ENCODE peak calls at places on chromosome 4, in seven cellular contexts. R, X, O, F, K, D and U are unnamed samples.

GRCh38 chr4:163949976-163950601 is 455.6 kb downstream of the TMA16 start:
- DNase-seq in R (no peak), X (peak), O (no peak), F (no peak), K (no peak), D (peak), U (no peak)

GRCh38 chr4:73836373-73837269 is at the start of gene CXCL6:
- DNase-seq in R (no peak), X (peak), O (peak), F (no peak), K (no peak), D (peak), U (peak)

GRCh38 chr4:4471195-4471594 is 70.7 kb downstream of the STX18 start:
- DNase-seq in R (no peak), X (no peak), O (no peak), F (no peak), K (no peak), D (no peak), U (no peak)

GRCh38 chr4:158020175-158020574 is 152.7 kb downstream of the GASK1B start:
- DNase-seq in R (no peak), X (no peak), O (no peak), F (no peak), K (peak), D (no peak), U (peak)

GRCh38 chr4:16437836-16438235 is 211.6 kb upstream of the TAPT1 start:
- DNase-seq in R (no peak), X (no peak), O (no peak), F (no peak), K (no peak), D (no peak), U (no peak)

GRCh38 chr4:53479731-53480525 is 102.5 kb downstream of the FIP1L1 start:
- DNase-seq in R (no peak), X (no peak), O (no peak), F (no peak), K (peak), D (no peak), U (no peak)

GRCh38 chr4:48093949-48094550 is 40.0 kb downstream of the TXK start:
- DNase-seq in R (no peak), X (no peak), O (peak), F (no peak), K (peak), D (no peak), U (peak)

GRCh38 chr4:139278450-139278849 is 1.6 kb downstream of the MGARP start:
- DNase-seq in R (no peak), X (no peak), O (no peak), F (no peak), K (no peak), D (no peak), U (no peak)

GRCh38 chr4:56630876-56631666 is 50.0 kb downstream of the HOPX start:
- DNase-seq in R (no peak), X (no peak), O (no peak), F (no peak), K (peak), D (no peak), U (no peak)